ENCODE peak calls at places on chromosomes 5 and 9, in nine cellular contexts. B, G, O, K, Q, Y, P, T and C are unnamed samples.

GRCh38 chr5:177111720-177112394 is 21.7 kb upstream of the NSD1 start:
- DNase-seq in B (peak; percentile 63), G (peak; percentile 81), O (peak; percentile 87), K (peak; percentile 37), Q (peak; percentile 84), Y (peak; percentile 78), P (peak; percentile 38), T (no peak), C (peak; percentile 46)

GRCh38 chr9:6215562-6215961 is at the start of gene IL33:
- DNase-seq in B (no peak), G (no peak), O (no peak), K (no peak), Q (no peak), Y (no peak), P (no peak), T (no peak), C (no peak)

GRCh38 chr5:51465165-51465564 is 81.9 kb downstream of the ISL1 start:
- DNase-seq in B (no peak), G (no peak), O (no peak), K (no peak), Q (no peak), Y (no peak), P (no peak), T (no peak), C (no peak)

GRCh38 chr5:146744358-146744757 is 134.2 kb downstream of the PPP2R2B start:
- DNase-seq in B (no peak), G (no peak), O (no peak), K (no peak), Q (no peak), Y (no peak), P (no peak), T (no peak), C (no peak)

GRCh38 chr5:96781031-96781733 is 26.6 kb downstream of the ERAP1 start:
- DNase-seq in B (no peak), G (peak; percentile 80), O (peak; percentile 69), K (no peak), Q (no peak), Y (no peak), P (no peak), T (no peak), C (no peak)

GRCh38 chr5:16417392-16418074 is 48.1 kb downstream of the ZNF622 start:
- DNase-seq in B (no peak), G (no peak), O (no peak), K (no peak), Q (no peak), Y (no peak), P (no peak), T (no peak), C (no peak)

GRCh38 chr5:1330847-1331831 is 13.8 kb downstream of the CLPTM1L start:
- DNase-seq in B (no peak), G (peak; percentile 39), O (peak; percentile 58), K (no peak), Q (no peak), Y (no peak), P (no peak), T (no peak), C (no peak)

GRCh38 chr5:134131578-134132350 is 17.3 kb downstream of the TCF7 start:
- DNase-seq in B (no peak), G (no peak), O (peak; percentile 26), K (no peak), Q (no peak), Y (no peak), P (peak; percentile 20), T (no peak), C (peak; percentile 2)

GRCh38 chr5:135344351-135344750 is 54.7 kb downstream of the MACROH2A1 start:
- DNase-seq in B (no peak), G (no peak), O (peak; percentile 91), K (no peak), Q (no peak), Y (no peak), P (no peak), T (no peak), C (no peak)

GRCh38 chr5:138829341-138829740 is 45.8 kb downstream of the LRRTM2 start:
- DNase-seq in B (no peak), G (no peak), O (no peak), K (no peak), Q (no peak), Y (no peak), P (no peak), T (no peak), C (no peak)

GRCh38 chr9:130137870-130138653 is 34.1 kb upstream of the NCS1 start:
- DNase-seq in B (no peak), G (peak; percentile 94), O (peak; percentile 97), K (no peak), Q (no peak), Y (peak; percentile 88), P (peak; percentile 77), T (no peak), C (peak; percentile 51)

GRCh38 chr5:32254987-32255900 is 57.5 kb downstream of the MTMR12 start:
- DNase-seq in B (no peak), G (no peak), O (no peak), K (no peak), Q (no peak), Y (no peak), P (no peak), T (no peak), C (no peak)

DNA sequence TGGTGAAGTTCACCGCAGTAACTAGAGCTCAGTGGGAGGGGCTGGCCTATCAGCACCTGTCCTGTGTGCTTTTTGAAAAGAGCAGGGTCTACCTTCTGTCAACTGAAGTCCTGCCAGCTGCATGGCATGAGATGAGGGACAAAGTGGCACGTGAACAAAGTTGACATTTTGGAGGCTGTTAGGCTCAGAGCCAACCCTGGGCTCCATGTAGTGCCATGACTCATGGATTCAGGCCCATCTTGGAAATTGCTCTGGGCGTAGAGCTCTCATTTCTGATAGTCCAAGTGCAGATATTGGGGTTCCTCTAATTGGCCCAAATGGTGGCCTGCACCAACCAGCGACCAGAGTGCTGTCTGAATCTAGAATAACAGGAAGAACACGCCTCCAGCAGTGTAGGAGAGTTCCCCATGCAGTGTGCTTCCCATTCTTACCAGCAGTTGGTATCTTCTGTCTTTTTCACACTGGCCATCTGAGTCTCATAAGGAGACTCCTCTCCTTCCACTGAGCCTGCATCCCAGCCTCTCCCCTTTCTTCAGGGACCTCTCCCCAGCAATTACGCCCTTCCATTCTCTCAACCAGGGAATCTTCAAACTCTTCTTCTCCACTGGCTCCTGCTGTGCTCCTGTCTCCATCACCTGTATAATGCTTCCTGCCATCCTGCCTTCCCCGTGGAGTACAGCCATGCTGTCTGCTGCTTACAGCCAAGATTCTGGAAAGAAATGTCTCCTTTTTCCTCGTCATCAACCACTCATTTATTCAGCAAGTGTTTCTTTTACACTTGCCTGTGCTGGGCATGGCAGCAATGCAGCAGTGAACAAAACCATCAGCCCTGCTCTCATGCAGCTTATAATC is 30.4 kb downstream of the IRF1 start:
- DNase-seq in B (no peak), G (no peak), O (no peak), K (no peak), Q (no peak), Y (peak; percentile 49), P (peak; percentile 79), T (no peak), C (peak; percentile 45)
- TF ChIP-seq CTCF in B (no peak), G (no peak), O (peak; percentile 16), K (peak; percentile 27), Q (no peak), Y (peak; percentile 39), P (no peak), T (peak; percentile 31), C (peak; percentile 38)

DNA sequence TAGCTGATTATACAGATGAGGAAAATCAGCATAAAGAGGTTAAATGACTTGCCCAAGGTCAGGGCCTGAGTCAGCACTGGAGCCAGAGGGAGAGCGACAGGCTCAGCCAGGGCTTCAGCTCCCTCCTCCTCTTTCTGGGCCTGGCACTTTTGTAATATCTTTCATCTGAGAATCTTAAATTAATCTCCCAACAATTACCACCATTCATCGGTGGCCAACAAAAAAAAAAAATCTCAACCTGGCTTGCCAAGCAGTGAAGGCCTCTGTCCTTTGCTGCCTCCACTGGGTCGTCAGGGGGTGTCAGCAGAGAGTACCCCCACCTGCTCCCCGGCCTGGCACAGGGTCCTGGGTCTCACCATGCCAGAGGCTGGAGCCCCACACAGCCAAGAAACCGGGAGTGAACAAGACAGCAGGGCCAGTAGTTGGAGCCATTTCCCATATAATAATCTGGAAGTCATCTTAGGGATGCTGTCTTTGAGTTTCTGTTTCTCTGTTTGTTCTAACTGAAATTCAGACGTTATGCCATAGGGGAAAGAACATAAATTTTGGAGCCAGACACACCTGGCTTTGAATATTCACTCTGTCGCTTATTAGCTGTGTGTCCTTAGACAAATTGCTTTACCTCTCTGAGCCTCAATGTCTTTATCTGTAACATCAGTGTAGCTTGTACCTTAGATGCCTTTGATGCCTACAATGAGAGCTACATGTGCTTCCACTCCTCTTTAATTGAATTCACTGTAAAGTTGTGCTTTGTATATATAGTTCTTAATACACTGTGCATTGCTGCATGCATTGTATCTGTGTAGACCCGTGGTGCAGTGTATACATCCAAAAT is 299.9 kb upstream of the MSX2 start:
- DNase-seq in B (no peak), G (no peak), O (no peak), K (no peak), Q (no peak), Y (no peak), P (no peak), T (no peak), C (no peak)
- TF ChIP-seq CTCF in B (no peak), G (no peak), O (no peak), K (no peak), Q (no peak), Y (no peak), P (no peak), T (peak; percentile 50), C (no peak)

DNA sequence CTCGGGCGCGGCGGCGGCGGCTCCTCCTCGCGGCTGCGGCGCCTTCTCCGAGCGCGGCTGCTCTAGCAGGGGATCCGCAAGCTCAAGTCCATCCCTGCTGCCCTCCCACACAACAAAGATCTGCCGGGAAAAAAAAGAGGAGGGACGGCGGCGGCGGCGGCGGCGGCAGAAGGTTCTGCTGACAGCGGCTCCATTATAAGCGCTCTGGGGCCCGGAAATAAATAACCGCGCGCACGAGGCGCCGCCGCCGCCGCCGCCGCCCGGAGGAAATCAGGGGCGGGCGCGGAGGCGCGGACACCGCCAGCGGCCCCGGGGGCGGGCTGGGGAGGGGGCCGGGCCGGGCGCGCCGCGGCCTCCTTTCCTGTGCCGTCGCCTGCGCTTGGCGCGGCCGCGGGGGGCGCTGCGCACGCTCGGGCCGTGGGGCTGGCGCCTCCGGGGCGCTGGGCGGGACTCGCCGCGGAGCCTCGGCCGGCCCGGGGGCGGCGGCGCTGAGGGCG is at the start of gene ANKH:
- DNase-seq in B (peak; percentile 80), G (peak; percentile 81), O (peak; percentile 98), K (peak; percentile 58), Q (peak; percentile 95), Y (peak; percentile 89), P (peak; percentile 88), T (peak; percentile 92), C (peak; percentile 86)
- TF ChIP-seq CTCF in B (no peak), G (peak; percentile 87), O (no peak), K (no peak), Q (peak; percentile 82), Y (peak; percentile 49), P (no peak), T (no peak), C (no peak)

DNA sequence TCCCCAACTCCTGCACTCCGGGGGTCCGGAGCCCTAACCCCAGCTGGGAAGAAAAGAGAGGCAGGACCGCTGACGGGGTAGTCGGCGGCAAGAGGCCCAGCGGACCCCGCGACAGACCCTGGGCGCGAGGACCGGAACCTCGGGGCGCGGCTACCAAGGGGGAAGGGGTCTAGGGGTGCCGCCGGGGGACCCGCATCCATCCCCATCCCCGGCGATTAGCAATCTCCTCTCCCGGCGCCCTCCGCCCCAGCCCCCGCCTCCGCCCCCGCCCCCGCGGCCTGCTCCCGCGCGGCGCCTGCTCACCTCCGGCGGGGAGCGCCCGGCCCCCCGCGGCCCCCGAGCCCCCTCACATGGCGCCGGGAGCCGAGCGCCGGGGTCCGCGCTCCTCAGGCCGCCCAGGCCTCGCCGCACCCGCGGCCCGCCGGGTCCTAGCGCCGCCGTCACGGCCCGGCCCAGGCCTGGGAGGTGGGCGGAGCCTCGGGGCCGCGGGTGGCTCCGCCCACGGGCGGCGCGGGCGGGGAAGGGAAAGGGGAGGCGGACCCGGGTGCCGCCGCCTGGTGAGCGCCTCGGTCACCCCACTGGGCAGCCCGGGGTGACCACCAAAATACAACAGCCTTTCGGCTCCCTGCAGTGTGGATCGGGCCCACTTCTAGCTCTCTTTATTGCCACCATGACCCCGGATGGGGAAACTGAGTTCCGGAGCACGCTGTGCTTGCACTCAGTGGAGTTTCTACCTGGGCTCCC is at the start of gene ST6GALNAC6:
- DNase-seq in B (peak; percentile 64), G (peak; percentile 95), O (peak; percentile 99), K (no peak), Q (peak; percentile 97), Y (peak; percentile 90), P (peak; percentile 78), T (peak; percentile 92), C (peak; percentile 77)
- TF ChIP-seq CTCF in B (no peak), G (no peak), O (no peak), K (no peak), Q (no peak), Y (no peak), P (no peak), T (no peak), C (peak; percentile 24)